ENCODE peak calls at places on chromosomes 4 and X, in four cellular contexts. D is GM12878, V is HepG2, X is K562. Q is an unnamed sample.

GRCh38 chrX:123814343-123814742 is 45.5 kb upstream of the XIAP start:
- DNase-seq in D (no peak), V (no peak), X (no peak), Q (no peak)

GRCh38 chrX:16839852-16840460 is 30.2 kb downstream of the RBBP7 start:
- DNase-seq in D (no peak), V (no peak), X (peak; percentile 29), Q (no peak)

GRCh38 chr4:12889054-12889453 is 595.1 kb downstream of the RAB28 start:
- DNase-seq in D (no peak), V (no peak), X (no peak), Q (no peak)

GRCh38 chrX:51494409-51494808 is 2.0 kb downstream of the NUDT11 start:
- DNase-seq in D (no peak), V (no peak), X (no peak), Q (no peak)

GRCh38 chrX:20361890-20362262 is 95.2 kb upstream of the RPS6KA3 start:
- DNase-seq in D (no peak), V (peak; percentile 72), X (no peak), Q (no peak)

GRCh38 chrX:22220941-22221340 is 51.8 kb upstream of the CBLL2 start:
- DNase-seq in D (no peak), V (no peak), X (no peak), Q (no peak)

GRCh38 chrX:153925739-153926593 is at the start of gene ARHGAP4:
- DNase-seq in D (no peak), V (no peak), X (peak; percentile 76), Q (peak; percentile 44)

GRCh38 chr4:22522706-22523501 is 7.0 kb upstream of the ADGRA3 start:
- DNase-seq in D (no peak), V (no peak), X (no peak), Q (peak; percentile 32)

GRCh38 chr4:93147524-93148212 is 680.9 kb upstream of the ATOH1 start:
- DNase-seq in D (no peak), V (no peak), X (no peak), Q (peak; percentile 86)

GRCh38 chr4:108466936-108467902 is 153.2 kb upstream of the RPL34 start:
- DNase-seq in D (peak; percentile 19), V (no peak), X (peak; percentile 47), Q (no peak)

GRCh38 chrX:24646745-24647182 is 383 bp downstream of the PCYT1B start:
- DNase-seq in D (no peak), V (no peak), X (no peak), Q (peak; percentile 70)

GRCh38 chr4:15989431-15989830 is 26.5 kb upstream of the FGFBP2 start:
- DNase-seq in D (no peak), V (no peak), X (no peak), Q (no peak)

GRCh38 chrX:140817943-140818342 is 108.4 kb downstream of the LINC00632 start:
- DNase-seq in D (no peak), V (no peak), X (peak; percentile 9), Q (peak; percentile 51)

GRCh38 chr4:7462509-7462971 is 27.8 kb upstream of the PSAPL1 start:
- DNase-seq in D (no peak), V (peak; percentile 46), X (peak; percentile 11), Q (peak; percentile 51)

GRCh38 chr4:102543030-102543505 is 41.9 kb downstream of the NFKB1 start:
- DNase-seq in D (peak; percentile 76), V (no peak), X (no peak), Q (no peak)

GRCh38 chrX:112642349-112642748 is 37.4 kb downstream of the LHFPL1 start:
- DNase-seq in D (no peak), V (peak; percentile 11), X (peak; percentile 49), Q (peak; percentile 67)

GRCh38 chr4:54723220-54723619 is 65.5 kb downstream of the KIT start:
- DNase-seq in D (no peak), V (no peak), X (no peak), Q (peak; percentile 10)

GRCh38 chr4:142407569-142407968 is 438.5 kb downstream of the INPP4B start:
- DNase-seq in D (no peak), V (no peak), X (no peak), Q (peak; percentile 43)

GRCh38 chrX:13119386-13119785 is 75.0 kb upstream of the FAM9C start:
- DNase-seq in D (no peak), V (no peak), X (no peak), Q (no peak)

GRCh38 chrX:68842781-68843581 is 14.2 kb downstream of the EFNB1 start:
- DNase-seq in D (no peak), V (no peak), X (no peak), Q (no peak)

GRCh38 chr4:163330828-163331628 is 1.4 kb downstream of the NPY1R start:
- DNase-seq in D (no peak), V (no peak), X (no peak), Q (no peak)

GRCh38 chr4:8532245-8532781 is 47.9 kb upstream of the GPR78 start:
- DNase-seq in D (no peak), V (no peak), X (no peak), Q (peak; percentile 78)

GRCh38 chr4:29565256-29565655 is 1154.9 kb upstream of the PCDH7 start:
- DNase-seq in D (no peak), V (no peak), X (no peak), Q (no peak)
- H3K4me3 ChIP-seq in D (no peak overlapping the region), V (no peak overlapping the region), X (no peak overlapping the region), Q (no peak overlapping the region)

GRCh38 chr4:915595-915994 is 16.5 kb downstream of the GAK start:
- DNase-seq in D (no peak), V (no peak), X (no peak), Q (no peak)

GRCh38 chr4:912548-913279 is 19.4 kb downstream of the GAK start:
- DNase-seq in D (no peak), V (no peak), X (no peak), Q (no peak)

GRCh38 chr4:913280-913618 is 18.9 kb downstream of the GAK start:
- DNase-seq in D (no peak), V (no peak), X (no peak), Q (no peak)

GRCh38 chr4:914531-914930 is 17.6 kb downstream of the GAK start:
- DNase-seq in D (no peak), V (no peak), X (no peak), Q (no peak)

DNA sequence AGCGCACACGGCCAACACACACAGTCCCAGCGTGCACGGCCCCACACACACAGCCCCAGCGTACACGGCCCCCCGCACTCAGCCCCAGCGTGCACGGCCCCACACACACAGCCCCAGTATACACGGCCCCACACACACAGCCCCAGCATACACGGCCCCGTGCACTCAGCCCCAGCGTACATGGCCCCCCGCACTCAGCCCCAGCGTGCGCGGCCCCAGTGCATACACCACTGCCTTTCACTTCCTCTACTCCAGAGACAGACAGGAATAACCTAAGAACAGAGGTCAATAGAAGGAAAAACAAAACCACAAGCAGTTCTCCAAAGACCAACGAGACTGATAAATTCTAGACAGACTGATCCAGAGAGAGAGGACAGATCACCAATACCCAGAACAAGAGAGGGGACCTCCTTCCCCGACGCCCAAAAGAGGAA is 17.1 kb downstream of the GAK start:
- DNase-seq in D (no peak), V (no peak), X (no peak), Q (no peak)
- TF ChIP-seq JUNB in D (no peak), V (no peak), X (no peak), Q (no peak)

GRCh38 chrX:11665144-11666040 is at the start of gene ARHGAP6:
- DNase-seq in D (no peak), V (no peak), X (no peak), Q (peak; percentile 62)

GRCh38 chrX:11666180-11666579 is 460 bp upstream of the ARHGAP6 start:
- DNase-seq in D (no peak), V (no peak), X (no peak), Q (peak; percentile 44)

GRCh38 chrX:11663875-11664210 is 1.9 kb downstream of the ARHGAP6 start:
- DNase-seq in D (no peak), V (no peak), X (no peak), Q (peak; percentile 3)

GRCh38 chrX:11667286-11667685 is 1.6 kb upstream of the ARHGAP6 start:
- DNase-seq in D (peak; percentile 23), V (no peak), X (no peak), Q (no peak)

GRCh38 chrX:11664211-11664888 is 1.4 kb downstream of the ARHGAP6 start:
- DNase-seq in D (no peak), V (no peak), X (no peak), Q (peak; percentile 16)
- TF ChIP-seq EZH2 in D (no peak), V (no peak), X (no peak), Q (peak; percentile 57)

GRCh38 chrX:11380187-11380586 is 87.0 kb downstream of the AMELX start:
- DNase-seq in D (no peak), V (no peak), X (no peak), Q (no peak)
- H3K4me3 ChIP-seq in D (no peak overlapping the region), V (no peak overlapping the region), X (no peak overlapping the region), Q (no peak overlapping the region)

DNA sequence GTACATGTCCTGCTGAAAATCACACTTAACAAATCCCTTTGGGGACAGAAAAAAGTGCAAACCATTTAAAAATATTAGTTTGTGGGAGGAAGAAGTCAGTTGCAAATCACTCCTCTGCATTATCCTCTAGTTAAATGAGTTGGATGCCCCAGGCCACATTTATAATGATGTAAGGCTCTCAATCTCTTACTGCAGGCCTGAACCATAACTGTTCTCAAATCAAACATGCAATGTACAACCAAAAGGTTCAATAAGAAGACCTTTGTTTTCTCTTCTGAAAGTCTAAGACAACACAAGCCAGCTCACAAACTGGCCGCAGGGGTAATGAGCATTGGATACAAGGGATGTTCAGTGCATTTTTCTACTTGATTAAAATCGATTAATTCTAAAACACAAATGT is 39.7 kb downstream of the IGFBP7 start:
- DNase-seq in D (no peak), V (no peak), X (no peak), Q (no peak)
- TF ChIP-seq JUNB in D (no peak), V (no peak), X (no peak), Q (no peak)

GRCh38 chr4:4866833-4867744 is 7.6 kb downstream of the MSX1 start:
- DNase-seq in D (no peak), V (no peak), X (no peak), Q (peak; percentile 88)

GRCh38 chr4:4869380-4869723 is 9.9 kb downstream of the MSX1 start:
- DNase-seq in D (no peak), V (no peak), X (no peak), Q (peak; percentile 34)

GRCh38 chr4:4868506-4869379 is 9.3 kb downstream of the MSX1 start:
- DNase-seq in D (no peak), V (no peak), X (no peak), Q (no peak)

GRCh38 chr4:4866124-4866832 is 6.8 kb downstream of the MSX1 start:
- DNase-seq in D (no peak), V (no peak), X (no peak), Q (peak; percentile 57)

GRCh38 chr4:4867745-4868505 is 8.5 kb downstream of the MSX1 start:
- DNase-seq in D (no peak), V (no peak), X (no peak), Q (no peak)
- TF ChIP-seq EZH2 in D (no peak), V (no peak), X (no peak), Q (peak; percentile 98)

GRCh38 chr4:37662861-37663390 is 23.2 kb downstream of the RELL1 start:
- DNase-seq in D (no peak), V (peak; percentile 81), X (no peak), Q (peak; percentile 12)
- H3K4me3 ChIP-seq in D (no peak overlapping the region), V (peak overlapping the region; percentile 10), X (no peak overlapping the region), Q (no peak overlapping the region)

GRCh38 chrX:152637649-152638442 is at the start of gene GABRQ:
- DNase-seq in D (no peak), V (no peak), X (peak; percentile 91), Q (peak; percentile 87)

GRCh38 chrX:152635941-152636340 is 1.8 kb upstream of the GABRQ start:
- DNase-seq in D (no peak), V (peak; percentile 27), X (peak; percentile 69), Q (peak; percentile 79)

GRCh38 chrX:152638443-152638904 is 779 bp downstream of the GABRQ start:
- DNase-seq in D (no peak), V (no peak), X (no peak), Q (peak; percentile 10)

GRCh38 chrX:152632445-152633097 is 5.1 kb upstream of the GABRQ start:
- DNase-seq in D (no peak), V (peak; percentile 8), X (peak; percentile 60), Q (peak; percentile 62)
- TF ChIP-seq JUNB in D (no peak), V (no peak), X (no peak), Q (no peak)

Q was measured in GM23338.